ENCODE peak calls at places on chromosomes 6 and 20, in seven cellular contexts. X is A549, C is HepG2, G is IMR-90, L is SK-N-SH, S is K562, N is H1. B is an unnamed sample.

GRCh38 chr6:167252271-167252670 is 38.8 kb upstream of the UNC93A start:
- DNase-seq in C (no peak), L (no peak), X (no peak), S (no peak), N (no peak), G (no peak), B (no peak)

GRCh38 chr6:158793432-158793831 is 25.7 kb downstream of the EZR start:
- DNase-seq in S (peak; percentile 81), L (peak; percentile 37), C (peak; percentile 66), X (peak; percentile 67), N (no peak), G (peak; percentile 65), B (no peak)

GRCh38 chr20:62360854-62361798 is 6.0 kb downstream of the LAMA5 start:
- DNase-seq in L (no peak), C (no peak), S (no peak), X (peak; percentile 90), G (no peak), N (no peak), B (peak; percentile 43)

GRCh38 chr6:89581669-89582068 is 56.9 kb downstream of the LYRM2 start:
- DNase-seq in C (no peak), G (no peak), L (no peak), S (no peak), N (no peak), X (no peak), B (no peak)

GRCh38 chr6:17831135-17831534 is 124.4 kb upstream of the NUP153 start:
- DNase-seq in N (no peak), L (no peak), X (no peak), C (no peak), G (peak; percentile 83), S (no peak), B (no peak)

GRCh38 chr6:24205020-24205492 is 79.0 kb downstream of the NRSN1 start:
- DNase-seq in X (peak; percentile 39), G (peak; percentile 38), S (peak; percentile 16), C (peak; percentile 59), N (no peak), L (peak; percentile 36), B (no peak)

GRCh38 chr20:50226093-50226974 is 35.7 kb downstream of the CEBPB start:
- DNase-seq in G (peak; percentile 68), S (peak; percentile 27), C (no peak), X (no peak), L (no peak), N (no peak), B (no peak)

GRCh38 chr6:67431076-67431475 is 1204.0 kb upstream of the ADGRB3 start:
- DNase-seq in C (no peak), G (no peak), X (no peak), N (no peak), S (no peak), L (no peak), B (no peak)

GRCh38 chr6:54194067-54194466 is 82.8 kb downstream of the MLIP start:
- DNase-seq in G (peak; percentile 58), N (no peak), C (no peak), X (no peak), S (no peak), L (no peak), B (no peak)

GRCh38 chr20:24913076-24913628 is 35.9 kb upstream of the CST7 start:
- DNase-seq in G (no peak), X (no peak), N (no peak), L (no peak), S (no peak), C (no peak), B (no peak)

GRCh38 chr6:27624672-27625262 is 151.9 kb upstream of the ZNF184 start:
- DNase-seq in X (no peak), C (no peak), G (no peak), L (no peak), N (no peak), S (no peak), B (no peak)

GRCh38 chr6:123415844-123416468 is 220.8 kb downstream of the TRDN start:
- DNase-seq in G (peak; percentile 37), C (peak; percentile 56), S (peak; percentile 10), L (peak; percentile 12), N (no peak), X (peak; percentile 62), B (peak; percentile 60)

GRCh38 chr20:17837179-17837578 is 131.4 kb downstream of the SNX5 start:
- DNase-seq in S (no peak), L (no peak), N (no peak), G (no peak), C (no peak), X (no peak), B (no peak)

GRCh38 chr20:63453029-63453523 is 19.4 kb downstream of the KCNQ2 start:
- DNase-seq in S (peak; percentile 58), X (peak; percentile 53), L (peak; percentile 90), C (peak; percentile 29), G (no peak), N (no peak), B (no peak)

GRCh38 chr20:62617711-62618483 is 24.4 kb upstream of the SLCO4A1 start:
- DNase-seq in L (no peak), X (no peak), N (no peak), G (no peak), S (no peak), C (peak; percentile 35), B (no peak)

GRCh38 chr6:25971187-25971811 is 8.7 kb downstream of the TRIM38 start:
- DNase-seq in N (no peak), S (peak; percentile 72), C (peak; percentile 29), L (no peak), G (peak; percentile 92), X (peak; percentile 61), B (no peak)

GRCh38 chr20:10861086-10861485 is 187.3 kb upstream of the JAG1 start:
- DNase-seq in G (peak; percentile 83), S (no peak), N (no peak), X (peak; percentile 36), L (no peak), C (no peak), B (no peak)

GRCh38 chr6:82045965-82046756 is 201.4 kb downstream of the IBTK start:
- DNase-seq in G (peak; percentile 87), L (no peak), N (no peak), X (no peak), S (no peak), C (no peak), B (no peak)

GRCh38 chr6:151044465-151045441 is 179.3 kb downstream of the MTHFD1L start:
- DNase-seq in N (no peak), G (peak; percentile 93), L (peak; percentile 38), C (peak; percentile 93), X (peak; percentile 94), S (no peak), B (no peak)

GRCh38 chr6:88248709-88249321 is 82.7 kb upstream of the CNR1 start:
- DNase-seq in C (no peak), S (peak; percentile 13), G (no peak), X (no peak), N (no peak), L (no peak), B (no peak)

GRCh38 chr20:51480507-51481270 is 61.8 kb downstream of the NFATC2 start:
- DNase-seq in N (no peak), S (no peak), G (no peak), X (no peak), C (no peak), L (no peak), B (no peak)

GRCh38 chr6:74626288-74626687 is 579.6 kb downstream of the COL12A1 start:
- DNase-seq in G (no peak), X (no peak), N (no peak), C (no peak), S (no peak), L (no peak), B (peak; percentile 27)

GRCh38 chr20:17904027-17904426 is 64.6 kb downstream of the SNX5 start:
- DNase-seq in S (no peak), L (no peak), G (no peak), X (no peak), C (no peak), N (no peak), B (no peak)

GRCh38 chr6:132788658-132789397 is 9.6 kb downstream of the SLC18B1 start:
- DNase-seq in L (no peak), S (no peak), X (no peak), G (no peak), C (no peak), N (no peak), B (no peak)

GRCh38 chr6:9704989-9705388 is 709.9 kb downstream of the TFAP2A start:
- DNase-seq in X (peak; percentile 64), N (no peak), G (no peak), C (peak; percentile 3), S (no peak), L (no peak), B (no peak)
- TF ChIP-seq USF2 in X (no peak), N (no peak), G (no peak), C (no peak), S (no peak), L (no peak), B (no peak)

GRCh38 chr6:33276864-33277662 is at the start of gene B3GALT4:
- DNase-seq in C (no peak), L (peak; percentile 92), S (peak; percentile 94), X (peak; percentile 73), N (peak; percentile 86), G (peak; percentile 68), B (peak; percentile 89)
- TF ChIP-seq USF2 in C (no peak), L (no peak), S (no peak), X (no peak), N (no peak), G (no peak), B (peak; percentile 5)

GRCh38 chr6:36387440-36388303 is at the start of gene ETV7:
- DNase-seq in S (no peak), L (peak; percentile 59), X (no peak), N (no peak), G (peak; percentile 6), C (no peak), B (peak; percentile 50)
- TF ChIP-seq USF2 in S (no peak), L (no peak), X (no peak), N (no peak), G (no peak), C (no peak), B (no peak)

GRCh38 chr20:35726759-35727711 is 15.0 kb downstream of the RBM39 start:
- DNase-seq in G (no peak), C (no peak), L (no peak), X (no peak), N (no peak), S (no peak), B (no peak)
- TF ChIP-seq USF2 in G (no peak), C (no peak), L (no peak), X (no peak), N (no peak), S (no peak), B (no peak)

GRCh38 chr6:47245745-47246371 is 63.8 kb downstream of the TNFRSF21 start:
- DNase-seq in C (no peak), L (no peak), X (peak; percentile 27), N (no peak), G (no peak), S (no peak), B (no peak)
- TF ChIP-seq USF2 in C (no peak), L (no peak), X (no peak), N (no peak), G (no peak), S (peak; percentile 25), B (no peak)